ENCODE peak calls at places on chromosomes 13 and 19, in eight cellular contexts. One of them, this sample, is unnamed. For H3K9me2, the result is how much of the 10 kb centered on the place peaks cover.

GRCh38 chr13:99322297-99323103 is 15.3 kb upstream of the GPR183 start:
- DNase-seq in GM23338: no peak
- DNase-seq in hepatocyte: no peak
- DNase-seq in PC-3: peak
- DNase-seq in HCT116: no peak
- DNase-seq in OCI-LY7: no peak
- DNase-seq in MM.1S: no peak
- DNase-seq in SK-N-SH: no peak
- DNase-seq in this sample: peak

GRCh38 chr13:51222510-51223283 is 499 bp downstream of the FAM124A start:
- DNase-seq in GM23338: peak
- DNase-seq in hepatocyte: peak
- DNase-seq in PC-3: peak
- DNase-seq in HCT116: no peak
- DNase-seq in OCI-LY7: no peak
- DNase-seq in MM.1S: no peak
- DNase-seq in SK-N-SH: no peak
- DNase-seq in this sample: no peak

GRCh38 chr13:56906909-56907308 is 233.8 kb upstream of the PRR20A start:
- DNase-seq in GM23338: no peak
- DNase-seq in hepatocyte: no peak
- DNase-seq in PC-3: no peak
- DNase-seq in HCT116: no peak
- DNase-seq in OCI-LY7: no peak
- DNase-seq in MM.1S: no peak
- DNase-seq in SK-N-SH: no peak
- DNase-seq in this sample: no peak

GRCh38 chr19:56111601-56112312 is 9.3 kb downstream of the ZNF787 start:
- DNase-seq in GM23338: peak
- DNase-seq in hepatocyte: no peak
- DNase-seq in PC-3: no peak
- DNase-seq in HCT116: no peak
- DNase-seq in OCI-LY7: no peak
- DNase-seq in MM.1S: no peak
- DNase-seq in SK-N-SH: peak
- DNase-seq in this sample: peak

GRCh38 chr19:2290441-2291184 is 8.6 kb upstream of the PEAK3 start:
- DNase-seq in GM23338: peak
- DNase-seq in hepatocyte: no peak
- DNase-seq in PC-3: no peak
- DNase-seq in HCT116: no peak
- DNase-seq in OCI-LY7: no peak
- DNase-seq in MM.1S: no peak
- DNase-seq in SK-N-SH: no peak
- DNase-seq in this sample: no peak

GRCh38 chr13:110062077-110062776 is 244.7 kb downstream of the COL4A1 start:
- DNase-seq in GM23338: no peak
- DNase-seq in hepatocyte: no peak
- DNase-seq in PC-3: peak
- DNase-seq in HCT116: no peak
- DNase-seq in OCI-LY7: no peak
- DNase-seq in MM.1S: no peak
- DNase-seq in SK-N-SH: no peak
- DNase-seq in this sample: peak

GRCh38 chr13:31908696-31909386 is 122.7 kb upstream of the FRY start:
- DNase-seq in GM23338: no peak
- DNase-seq in hepatocyte: no peak
- DNase-seq in PC-3: no peak
- DNase-seq in HCT116: no peak
- DNase-seq in OCI-LY7: no peak
- DNase-seq in MM.1S: no peak
- DNase-seq in SK-N-SH: no peak
- DNase-seq in this sample: no peak

GRCh38 chr13:64925284-64925683 is 2304.9 kb downstream of the PCDH9 start:
- DNase-seq in GM23338: peak
- DNase-seq in hepatocyte: peak
- DNase-seq in PC-3: peak
- DNase-seq in HCT116: no peak
- DNase-seq in OCI-LY7: no peak
- DNase-seq in MM.1S: no peak
- DNase-seq in SK-N-SH: no peak
- DNase-seq in this sample: no peak

GRCh38 chr13:112434032-112434431 is 57.9 kb downstream of the SPACA7 start:
- DNase-seq in GM23338: no peak
- DNase-seq in hepatocyte: no peak
- DNase-seq in PC-3: no peak
- DNase-seq in HCT116: no peak
- DNase-seq in OCI-LY7: no peak
- DNase-seq in MM.1S: no peak
- DNase-seq in SK-N-SH: no peak
- DNase-seq in this sample: no peak

GRCh38 chr19:54481326-54481930 is 8.3 kb upstream of the CDC42EP5 start:
- DNase-seq in GM23338: peak
- DNase-seq in hepatocyte: peak
- DNase-seq in PC-3: peak
- DNase-seq in HCT116: peak
- DNase-seq in OCI-LY7: peak
- DNase-seq in MM.1S: peak
- DNase-seq in SK-N-SH: peak
- DNase-seq in this sample: peak

DNA sequence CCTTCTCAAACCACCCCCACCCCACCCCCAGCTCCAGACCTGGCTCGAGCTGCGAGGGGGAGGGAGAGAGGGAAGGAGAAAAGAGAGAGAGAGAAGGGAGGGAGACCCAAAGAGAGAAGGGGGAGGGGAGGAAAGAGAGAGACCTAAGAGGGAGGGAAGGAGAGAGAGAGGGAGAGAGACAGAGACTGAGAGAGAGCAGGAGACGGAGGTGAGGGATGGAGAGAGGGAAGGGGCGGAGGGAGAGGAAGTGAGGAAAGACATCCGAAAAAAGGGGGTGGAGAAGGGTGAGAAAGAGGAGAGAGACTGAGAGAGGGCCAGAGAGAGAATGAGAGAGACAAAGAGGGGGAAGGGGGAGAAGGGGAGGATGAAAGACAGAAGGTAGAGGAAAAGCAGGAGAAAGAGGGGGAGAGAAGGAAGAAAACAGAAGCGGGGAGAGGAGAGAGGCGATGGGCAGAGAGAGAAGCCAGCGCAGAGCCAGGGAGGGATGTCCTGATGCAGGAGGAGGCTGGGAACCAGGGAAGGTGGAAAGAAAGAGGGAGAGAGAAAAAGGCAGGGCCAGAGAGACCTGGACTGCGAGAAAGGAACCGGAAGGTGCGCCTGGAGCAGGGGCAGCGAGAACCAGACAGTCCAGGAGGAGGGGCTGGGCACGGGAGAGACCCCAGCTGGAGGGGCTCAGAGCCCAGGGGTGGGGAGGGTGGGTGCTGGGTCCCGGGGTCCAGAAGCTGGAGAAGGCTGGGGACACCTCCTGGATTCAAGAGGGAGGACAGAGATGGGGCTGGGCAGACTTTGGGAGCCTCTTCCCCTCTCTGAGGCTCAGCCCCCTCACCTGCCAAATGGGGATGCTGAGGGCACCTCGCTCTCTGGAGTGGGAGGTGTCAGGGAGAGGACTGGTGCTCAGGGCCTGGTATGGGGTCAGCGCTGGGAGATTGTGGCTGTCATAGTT is 1.7 kb upstream of the SPACA6 start:
- DNase-seq in GM23338: peak
- DNase-seq in hepatocyte: peak
- DNase-seq in PC-3: no peak
- DNase-seq in HCT116: no peak
- DNase-seq in OCI-LY7: no peak
- DNase-seq in MM.1S: no peak
- DNase-seq in SK-N-SH: peak
- DNase-seq in this sample: no peak
- H2AFZ ChIP-seq in GM23338: no peak
- H2AFZ ChIP-seq in hepatocyte: no peak
- H2AFZ ChIP-seq in PC-3: peak
- H2AFZ ChIP-seq in HCT116: no peak
- H2AFZ ChIP-seq in OCI-LY7: peak
- H2AFZ ChIP-seq in MM.1S: no peak
- H2AFZ ChIP-seq in SK-N-SH: no peak
- H2AFZ ChIP-seq in this sample: no peak

GRCh38 chr13:44249439-44249838 is 124.2 kb upstream of the SERP2 start:
- DNase-seq in GM23338: no peak
- DNase-seq in hepatocyte: peak
- DNase-seq in PC-3: peak
- DNase-seq in HCT116: no peak
- DNase-seq in OCI-LY7: no peak
- DNase-seq in MM.1S: no peak
- DNase-seq in SK-N-SH: no peak
- DNase-seq in this sample: no peak
- H3K9me2 ChIP-seq in GM23338: under half
- H3K9me2 ChIP-seq in hepatocyte: under half
- H3K9me2 ChIP-seq in PC-3: under half
- H3K9me2 ChIP-seq in HCT116: under half
- H3K9me2 ChIP-seq in OCI-LY7: under half
- H3K9me2 ChIP-seq in MM.1S: under half
- H3K9me2 ChIP-seq in SK-N-SH: under half
- H3K9me2 ChIP-seq in this sample: under half

GRCh38 chr19:35126624-35126959 is 8.3 kb downstream of the LGI4 start:
- DNase-seq in GM23338: peak
- DNase-seq in hepatocyte: no peak
- DNase-seq in PC-3: no peak
- DNase-seq in HCT116: no peak
- DNase-seq in OCI-LY7: no peak
- DNase-seq in MM.1S: no peak
- DNase-seq in SK-N-SH: no peak
- DNase-seq in this sample: no peak
- TF ChIP-seq CTCF in GM23338: no peak
- TF ChIP-seq CTCF in hepatocyte: no peak
- TF ChIP-seq CTCF in PC-3: no peak
- TF ChIP-seq CTCF in HCT116: no peak
- TF ChIP-seq CTCF in OCI-LY7: no peak
- TF ChIP-seq CTCF in MM.1S: no peak
- TF ChIP-seq CTCF in SK-N-SH: no peak
- TF ChIP-seq CTCF in this sample: no peak

GRCh38 chr19:58046856-58047255 is 12.2 kb upstream of the ZNF135 start:
- DNase-seq in GM23338: no peak
- DNase-seq in hepatocyte: no peak
- DNase-seq in PC-3: no peak
- DNase-seq in HCT116: no peak
- DNase-seq in OCI-LY7: no peak
- DNase-seq in MM.1S: no peak
- DNase-seq in SK-N-SH: no peak
- DNase-seq in this sample: no peak
- H2AFZ ChIP-seq in GM23338: no peak
- H2AFZ ChIP-seq in hepatocyte: no peak
- H2AFZ ChIP-seq in PC-3: no peak
- H2AFZ ChIP-seq in HCT116: no peak
- H2AFZ ChIP-seq in OCI-LY7: no peak
- H2AFZ ChIP-seq in MM.1S: no peak
- H2AFZ ChIP-seq in SK-N-SH: no peak
- H2AFZ ChIP-seq in this sample: no peak

DNA sequence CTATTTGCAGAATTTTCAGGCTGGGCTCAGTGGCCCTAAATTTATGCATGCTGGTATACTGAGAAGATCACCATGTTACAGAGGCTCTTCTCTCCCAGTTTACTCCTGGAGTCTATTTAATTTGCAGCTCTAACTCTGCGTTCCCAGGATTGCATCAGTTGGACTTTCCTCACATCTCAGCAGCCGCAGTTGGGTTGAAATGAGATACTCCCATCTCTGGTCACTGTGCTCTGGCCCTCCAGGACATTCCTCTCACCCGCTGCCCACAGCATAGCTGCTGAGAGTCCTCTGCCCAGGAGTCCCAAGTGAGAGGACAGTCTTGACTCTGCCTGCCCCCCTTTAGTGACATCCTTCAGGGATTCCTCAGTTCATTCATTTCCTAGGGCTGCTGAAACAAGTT is 150.9 kb downstream of the LACC1 start:
- DNase-seq in GM23338: no peak
- DNase-seq in hepatocyte: no peak
- DNase-seq in PC-3: no peak
- DNase-seq in HCT116: no peak
- DNase-seq in OCI-LY7: no peak
- DNase-seq in MM.1S: no peak
- DNase-seq in SK-N-SH: no peak
- DNase-seq in this sample: no peak
- H3K9me2 ChIP-seq in GM23338: under half
- H3K9me2 ChIP-seq in hepatocyte: under half
- H3K9me2 ChIP-seq in PC-3: under half
- H3K9me2 ChIP-seq in HCT116: under half
- H3K9me2 ChIP-seq in OCI-LY7: under half
- H3K9me2 ChIP-seq in MM.1S: under half
- H3K9me2 ChIP-seq in SK-N-SH: under half
- H3K9me2 ChIP-seq in this sample: under half